ENCODE peak calls at places on chromosomes 2 and 18, in five cellular contexts. C is GM13977, J is AG04450, D is progenitor cell of endocrine pancreas, X is lung. Z is an unnamed sample.

GRCh38 chr2:33678447-33678846 is 79.3 kb upstream of the FAM98A start:
- DNase-seq in C (no peak), J (no peak), D (no peak), X (no peak), Z (no peak)

GRCh38 chr2:151878655-151879563 is 50.7 kb upstream of the ARL5A start:
- DNase-seq in C (no peak), J (no peak), D (no peak), X (no peak), Z (no peak)

GRCh38 chr2:65045651-65046050 is 10.6 kb upstream of the CEP68 start:
- DNase-seq in C (no peak), J (no peak), D (no peak), X (no peak), Z (no peak)

GRCh38 chr2:190343500-190344274 is at the start of gene INPP1:
- DNase-seq in C (peak; percentile 77), J (no peak), D (peak; percentile 34), X (peak; percentile 74), Z (peak; percentile 56)

GRCh38 chr2:10327896-10328666 is 25.4 kb downstream of the HPCAL1 start:
- DNase-seq in C (no peak), J (no peak), D (no peak), X (no peak), Z (no peak)

GRCh38 chr2:152557273-152557879 is 159.9 kb downstream of the PRPF40A start:
- DNase-seq in C (no peak), J (no peak), D (no peak), X (no peak), Z (no peak)

GRCh38 chr2:7612969-7613368 is 695.8 kb downstream of the RNF144A start:
- DNase-seq in C (no peak), J (no peak), D (no peak), X (no peak), Z (no peak)

GRCh38 chr2:230908595-230909191 is 16.3 kb downstream of the GPR55 start:
- DNase-seq in C (no peak), J (peak; percentile 30), D (no peak), X (no peak), Z (no peak)

GRCh38 chr2:237414056-237414661 is at the start of gene COL6A3:
- DNase-seq in C (no peak), J (peak; percentile 96), D (no peak), X (peak; percentile 50), Z (no peak)

GRCh38 chr2:195561205-195562032 is 95.6 kb upstream of the SLC39A10 start:
- DNase-seq in C (peak; percentile 54), J (peak; percentile 94), D (no peak), X (no peak), Z (no peak)

GRCh38 chr18:42635378-42636048 is 480.0 kb downstream of the RIT2 start:
- DNase-seq in C (no peak), J (no peak), D (no peak), X (no peak), Z (peak; percentile 5)

GRCh38 chr2:181977661-181978350 is 7.8 kb upstream of the PPP1R1C start:
- DNase-seq in C (no peak), J (no peak), D (no peak), X (no peak), Z (no peak)

GRCh38 chr2:150859872-150860271 is 372.4 kb upstream of the RND3 start:
- DNase-seq in C (no peak), J (no peak), D (no peak), X (no peak), Z (no peak)

GRCh38 chr2:46142546-46143329 is 154.5 kb upstream of the EPAS1 start:
- DNase-seq in C (no peak), J (no peak), D (no peak), X (no peak), Z (no peak)

GRCh38 chr2:27855476-27855875 is 34.7 kb downstream of the RBKS start:
- DNase-seq in C (no peak), J (peak; percentile 33), D (no peak), X (no peak), Z (no peak)

GRCh38 chr2:9918275-9918674 is 33.2 kb upstream of the GRHL1 start:
- DNase-seq in C (no peak), J (no peak), D (no peak), X (no peak), Z (no peak)

GRCh38 chr2:95524195-95524594 is 39.6 kb upstream of the TRIM43B start:
- DNase-seq in C (no peak), J (no peak), D (no peak), X (no peak), Z (no peak)

GRCh38 chr2:23711979-23712755 is 214.8 kb downstream of the ATAD2B start:
- DNase-seq in C (no peak), J (no peak), D (no peak), X (no peak), Z (no peak)

GRCh38 chr18:24414349-24415003 is 12.0 kb upstream of the IMPACT start:
- DNase-seq in C (peak; percentile 26), J (no peak), D (no peak), X (no peak), Z (no peak)

GRCh38 chr18:24408496-24408895 is 10.9 kb upstream of the OSBPL1A start:
- DNase-seq in C (no peak), J (no peak), D (no peak), X (no peak), Z (no peak)

GRCh38 chr18:24417465-24417864 is 9.0 kb upstream of the IMPACT start:
- DNase-seq in C (no peak), J (no peak), D (no peak), X (no peak), Z (no peak)

DNA sequence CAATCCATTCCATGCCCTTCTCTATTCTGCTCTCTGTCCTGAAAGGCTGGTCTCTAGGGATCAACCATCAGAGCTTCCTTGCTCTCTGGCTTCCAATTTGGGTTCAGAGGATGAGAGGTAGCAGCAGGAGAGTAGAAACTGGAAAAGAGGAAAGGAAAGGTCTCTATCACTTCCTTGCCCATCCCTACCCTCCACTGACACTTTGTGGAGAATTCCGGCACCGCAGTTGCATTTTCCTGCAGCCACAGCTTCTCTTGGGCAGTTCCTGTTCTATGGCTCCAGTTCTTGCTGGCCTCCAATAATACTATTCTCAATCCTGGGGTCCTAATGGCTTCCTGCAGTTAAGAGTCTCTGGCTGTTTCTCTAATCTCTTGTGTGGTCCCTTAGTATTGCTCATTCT is 13.3 kb upstream of the IMPACT start:
- DNase-seq in C (no peak), J (no peak), D (no peak), X (no peak), Z (peak; percentile 36)
- TF ChIP-seq CTCF in C (no peak), J (peak; percentile 53), D (no peak), X (peak; percentile 4), Z (no peak)

GRCh38 chr2:120463527-120463926 is 117.6 kb downstream of the INHBB start:
- DNase-seq in C (no peak), J (no peak), D (no peak), X (no peak), Z (no peak)
- TF ChIP-seq CTCF in C (no peak), J (no peak), D (no peak), X (no peak), Z (no peak)

GRCh38 chr18:9810994-9811393 is 74.8 kb upstream of the TXNDC2 start:
- DNase-seq in C (no peak), J (no peak), D (no peak), X (no peak), Z (peak; percentile 16)
- TF ChIP-seq CTCF in C (no peak), J (no peak), D (peak; percentile 9), X (no peak), Z (no peak)

DNA sequence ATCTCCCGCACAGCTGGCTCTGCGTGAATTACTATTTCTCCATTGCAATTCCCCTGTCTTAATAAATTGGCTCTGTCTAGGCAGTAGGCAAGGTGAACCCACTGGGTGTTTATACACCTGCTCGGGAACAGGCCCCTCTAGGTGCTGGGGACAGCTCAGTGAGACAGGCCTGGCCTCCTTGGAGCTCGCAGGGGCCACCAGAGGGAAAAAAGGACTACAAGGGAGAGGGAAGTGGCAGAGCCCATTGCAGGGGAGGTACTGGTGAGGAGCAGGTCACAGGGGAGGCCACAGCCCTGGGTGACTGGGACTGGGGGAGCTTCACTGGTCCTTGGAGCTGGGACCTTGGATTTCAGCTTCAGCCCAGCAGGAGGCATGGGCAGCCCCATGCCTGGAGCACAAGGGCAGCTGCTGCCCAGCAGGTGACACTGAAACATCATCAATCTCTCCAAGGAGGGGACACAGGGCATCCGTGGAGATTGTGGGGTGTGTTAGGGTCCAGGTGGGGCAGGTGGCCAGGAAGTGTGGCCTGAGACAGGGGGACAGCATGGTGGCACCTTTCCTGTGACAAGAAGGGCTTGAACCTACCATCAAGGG is 31.2 kb downstream of the NGEF start:
- DNase-seq in C (no peak), J (no peak), D (no peak), X (no peak), Z (no peak)
- TF ChIP-seq CTCF in C (peak; percentile 9), J (no peak), D (no peak), X (no peak), Z (no peak)

DNA sequence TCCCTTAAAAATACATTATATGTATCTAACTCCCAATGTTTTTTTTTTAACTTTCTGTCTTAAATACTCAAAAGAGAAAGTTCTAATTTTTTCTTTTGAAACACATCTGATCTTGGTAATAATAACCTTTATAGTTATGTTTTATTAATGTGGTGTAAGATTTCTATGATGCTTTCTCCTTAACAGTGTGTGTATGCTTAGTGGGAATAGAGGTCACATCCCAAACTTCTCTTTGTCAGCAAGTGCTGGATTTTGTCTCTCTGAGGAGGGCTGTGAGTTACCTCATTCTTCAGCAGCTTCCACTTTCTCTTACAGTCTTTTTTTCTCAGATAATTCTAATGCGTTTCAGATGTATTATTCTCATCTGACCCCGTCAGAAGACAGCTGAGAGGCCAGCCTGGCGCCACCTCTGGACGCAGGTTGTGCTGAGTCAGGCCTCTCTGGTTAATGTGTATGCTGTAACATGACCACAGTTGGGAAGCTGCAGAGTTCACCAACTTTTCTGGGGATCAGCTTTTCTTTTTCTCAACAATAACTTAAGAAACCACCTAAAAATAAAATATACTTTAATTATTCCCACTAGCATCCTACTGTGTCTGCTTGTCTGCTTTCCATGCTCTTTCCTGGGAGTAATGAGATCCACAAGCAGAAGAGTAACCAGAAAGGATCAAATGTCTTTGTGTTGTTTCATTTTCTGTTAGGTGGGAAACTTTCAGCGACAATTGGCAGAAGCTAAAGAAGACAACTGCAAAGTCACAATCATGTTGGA is 79.5 kb downstream of the CCDC150 start:
- DNase-seq in C (peak; percentile 11), J (peak; percentile 44), D (peak; percentile 13), X (no peak), Z (peak; percentile 15)
- TF ChIP-seq CTCF in C (no peak), J (peak; percentile 33), D (peak; percentile 43), X (no peak), Z (no peak)

DNA sequence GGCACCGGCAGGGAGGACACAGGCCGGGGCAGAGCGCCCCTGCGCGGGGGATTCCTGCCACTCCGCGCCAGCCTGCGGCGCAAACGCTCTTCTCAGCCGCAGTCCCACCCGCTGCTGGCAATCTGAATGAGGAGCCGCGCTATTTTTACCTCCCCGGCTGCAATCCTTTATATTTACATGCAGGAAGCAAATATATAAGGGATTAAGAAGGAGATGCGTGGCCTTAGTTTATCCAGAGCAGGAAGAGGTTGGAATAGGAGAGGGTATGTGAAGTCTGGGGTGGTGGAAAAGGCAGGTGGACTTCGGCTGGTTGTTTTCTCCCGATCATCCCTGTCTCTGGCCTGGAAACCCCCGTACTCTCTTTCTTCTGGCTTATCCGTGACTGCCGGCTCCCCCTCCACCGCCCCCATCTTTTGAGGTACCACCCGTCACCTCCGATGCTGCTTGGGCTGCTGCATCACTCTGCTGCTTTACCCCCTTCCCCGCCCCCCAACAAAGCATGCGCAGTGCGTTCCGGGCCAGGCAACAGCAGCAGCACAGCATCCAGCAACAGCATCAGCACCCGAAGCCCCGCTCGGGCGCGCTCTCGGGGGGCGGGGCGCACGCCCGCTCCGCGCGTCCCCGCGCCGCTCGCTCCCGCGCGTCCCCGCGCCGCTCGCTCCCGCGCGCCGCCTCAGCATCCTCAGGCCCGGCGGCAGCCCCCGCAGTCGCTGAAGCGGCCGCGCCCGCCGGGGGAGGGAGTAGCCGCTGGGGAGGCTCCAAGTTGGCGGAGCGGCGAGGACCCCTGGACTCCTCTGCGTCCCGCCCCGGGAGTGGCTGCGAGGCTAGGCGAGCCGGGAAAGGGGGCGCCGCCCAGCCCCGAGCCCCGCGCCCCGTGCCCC is at the start of gene ADAM23:
- DNase-seq in C (peak; percentile 87), J (no peak), D (peak; percentile 26), X (no peak), Z (peak; percentile 63)
- TF ChIP-seq CTCF in C (peak; percentile 20), J (no peak), D (peak; percentile 62), X (no peak), Z (no peak)